ENCODE peak calls at places on chromosomes 2 and 18, in five cellular contexts. X, Z, B, K and E are unnamed samples.

GRCh38 chr18:51668101-51668500 is 470.6 kb upstream of the MEX3C start:
- DNase-seq in X (peak), K (peak), Z (peak), B (no peak), E (peak)

GRCh38 chr2:235320341-235320740 is 173.5 kb upstream of the AGAP1 start:
- DNase-seq in Z (no peak), K (no peak), B (no peak), X (no peak), E (no peak)

GRCh38 chr18:78740876-78741275 is 238.7 kb upstream of the SALL3 start:
- DNase-seq in X (no peak), K (no peak), B (no peak), Z (no peak), E (no peak)

GRCh38 chr2:225598426-225598825 is 198.9 kb downstream of the NYAP2 start:
- DNase-seq in K (no peak), B (no peak), X (no peak), Z (no peak), E (no peak)

GRCh38 chr2:169173876-169174275 is 104.5 kb downstream of the DHRS9 start:
- DNase-seq in B (no peak), X (no peak), Z (no peak), K (no peak), E (no peak)

GRCh38 chr2:213150315-213150951 is 979 bp downstream of the IKZF2 start:
- DNase-seq in B (no peak), X (no peak), K (no peak), Z (peak), E (no peak)

GRCh38 chr2:11004206-11004605 is 92.5 kb downstream of the KCNF1 start:
- DNase-seq in B (no peak), Z (peak), K (no peak), X (no peak), E (peak)

GRCh38 chr2:144015655-144016245 is 504.2 kb downstream of the ZEB2 start:
- DNase-seq in X (peak), K (no peak), Z (peak), B (no peak), E (no peak)

GRCh38 chr18:621181-621580 is 24.4 kb downstream of the CLUL1 start:
- DNase-seq in X (no peak), B (no peak), K (peak), Z (peak), E (no peak)

GRCh38 chr18:79912409-79912991 is 39.0 kb downstream of the SLC66A2 start:
- DNase-seq in Z (no peak), B (no peak), X (no peak), K (no peak), E (no peak)

GRCh38 chr2:118842687-118843491 is 4.6 kb downstream of the EN1 start:
- DNase-seq in Z (no peak), K (no peak), B (no peak), X (no peak), E (no peak)

GRCh38 chr2:190333928-190334327 is 9.5 kb upstream of the INPP1 start:
- DNase-seq in Z (no peak), K (no peak), X (no peak), B (no peak), E (no peak)

GRCh38 chr2:127623388-127624320 is 22.3 kb upstream of the GPR17 start:
- DNase-seq in B (no peak), Z (peak), X (no peak), K (no peak), E (no peak)

GRCh38 chr18:80046961-80047541 is 12.8 kb downstream of the RBFA start:
- DNase-seq in X (no peak), Z (no peak), K (no peak), B (no peak), E (no peak)

GRCh38 chr2:120635146-120635545 is 100.5 kb upstream of the GLI2 start:
- DNase-seq in B (no peak), K (no peak), Z (no peak), X (no peak), E (no peak)

GRCh38 chr2:18722101-18722500 is 132.7 kb upstream of the NT5C1B start:
- DNase-seq in K (no peak), B (no peak), Z (peak), X (no peak), E (no peak)

GRCh38 chr2:109148347-109148746 is 19.3 kb downstream of the SH3RF3 start:
- DNase-seq in B (no peak), X (no peak), K (no peak), Z (peak), E (no peak)

GRCh38 chr2:122206101-122206500 is 450.6 kb downstream of the TSN start:
- DNase-seq in B (no peak), X (no peak), K (no peak), Z (no peak), E (no peak)

GRCh38 chr18:63551769-63552168 is 9.6 kb downstream of the SERPINB12 start:
- DNase-seq in Z (no peak), X (no peak), B (no peak), K (no peak), E (no peak)

GRCh38 chr18:6855767-6856166 is 126.3 kb downstream of the ARHGAP28 start:
- DNase-seq in Z (no peak), K (no peak), X (no peak), B (no peak), E (no peak)

GRCh38 chr2:46122971-46123365 is 174.2 kb upstream of the EPAS1 start:
- DNase-seq in X (no peak), Z (no peak), B (no peak), K (no peak), E (no peak)

GRCh38 chr2:112693596-112693995 is 27.2 kb upstream of the NT5DC4 start:
- DNase-seq in K (no peak), Z (no peak), X (no peak), B (no peak), E (no peak)

GRCh38 chr2:54772531-54772930 is 49.1 kb downstream of the EML6 start:
- DNase-seq in Z (no peak), X (no peak), K (no peak), B (no peak), E (no peak)

GRCh38 chr2:20128506-20129319 is 77.3 kb upstream of the LAPTM4A start:
- DNase-seq in B (no peak), K (no peak), Z (no peak), X (no peak), E (no peak)

DNA sequence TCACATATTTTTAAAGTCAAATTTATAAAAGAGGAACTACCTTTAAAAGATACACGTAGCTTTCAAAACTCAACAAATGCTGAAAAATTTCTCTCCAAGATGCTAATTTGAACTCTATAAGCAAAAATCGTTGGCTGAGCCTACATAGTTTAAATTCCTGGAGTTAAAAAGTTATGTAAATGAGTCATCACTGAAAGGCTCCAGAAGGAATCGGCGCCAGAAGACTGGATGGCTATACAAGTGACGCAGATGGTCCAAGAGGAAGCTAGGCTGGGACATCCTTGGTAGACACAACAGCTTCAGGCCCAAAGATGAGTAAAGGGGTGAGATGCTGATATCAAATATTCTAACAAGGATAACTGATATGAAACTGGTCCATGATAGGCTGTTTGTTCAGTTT is 22.8 kb upstream of the DNAH6 start:
- DNase-seq in X (no peak), B (no peak), K (no peak), Z (peak), E (no peak)
- TF ChIP-seq MAFK in X (no peak), B (no peak), K (no peak), Z (peak), E (no peak)

GRCh38 chr2:217276433-217276832 is 416.6 kb upstream of the TNP1 start:
- DNase-seq in X (no peak), Z (no peak), K (no peak), B (no peak), E (no peak)

GRCh38 chr2:217277646-217278048 is 417.8 kb upstream of the TNP1 start:
- DNase-seq in B (no peak), Z (peak), K (no peak), X (peak), E (peak)

GRCh38 chr2:217282531-217282930 is 422.7 kb upstream of the TNP1 start:
- DNase-seq in X (no peak), K (no peak), B (no peak), Z (peak), E (no peak)

GRCh38 chr2:217279571-217279970 is 419.7 kb upstream of the TNP1 start:
- DNase-seq in B (no peak), X (no peak), Z (peak), K (no peak), E (no peak)

GRCh38 chr2:217279130-217279529 is 419.3 kb upstream of the TNP1 start:
- DNase-seq in K (no peak), X (no peak), Z (peak), B (no peak), E (no peak)
- TF ChIP-seq MAFK in K (no peak), X (no peak), Z (no peak), B (no peak), E (no peak)

GRCh38 chr2:30206461-30207430 is 24.6 kb upstream of the LBH start:
- DNase-seq in Z (no peak), B (no peak), K (no peak), X (no peak), E (no peak)
- TF ChIP-seq MAFK in Z (no peak), B (no peak), K (no peak), X (no peak), E (no peak)

GRCh38 chr2:202141319-202141947 is 68.4 kb downstream of the KIAA2012 start:
- DNase-seq in K (no peak), X (no peak), B (no peak), Z (no peak), E (no peak)

GRCh38 chr2:202140522-202141292 is 67.7 kb downstream of the KIAA2012 start:
- DNase-seq in X (no peak), B (no peak), Z (peak), K (no peak), E (no peak)

GRCh38 chr2:202133556-202134245 is 60.6 kb downstream of the KIAA2012 start:
- DNase-seq in Z (peak), B (no peak), K (no peak), X (no peak), E (no peak)

GRCh38 chr2:202135111-202135874 is 62.2 kb downstream of the KIAA2012 start:
- DNase-seq in X (no peak), K (no peak), Z (peak), B (no peak), E (no peak)

GRCh38 chr2:202136526-202136925 is 63.5 kb downstream of the KIAA2012 start:
- DNase-seq in B (no peak), X (no peak), K (no peak), Z (no peak), E (no peak)
- TF ChIP-seq MAFK in B (no peak), X (no peak), K (no peak), Z (no peak), E (no peak)

DNA sequence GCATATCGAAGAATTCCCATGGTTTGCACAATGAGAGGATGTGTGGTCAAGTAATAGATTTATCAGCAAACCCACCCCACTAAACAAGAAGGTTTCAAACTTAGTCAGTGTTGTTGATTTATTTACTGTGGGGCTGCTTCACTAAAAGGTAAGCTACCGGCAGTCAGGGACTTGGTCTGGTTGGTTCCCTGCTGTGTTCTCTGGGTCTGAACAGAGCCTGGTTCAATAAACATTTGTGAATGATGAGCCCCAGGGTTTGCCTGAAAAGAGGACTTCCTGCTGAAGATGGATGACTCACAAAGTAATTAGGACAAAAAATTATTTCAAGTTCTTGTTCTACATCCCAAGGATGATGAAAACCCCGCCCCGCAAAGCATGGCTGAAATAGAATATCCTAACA is 108.3 kb downstream of the SPP2 start:
- DNase-seq in Z (peak), B (no peak), X (no peak), K (no peak), E (no peak)
- TF ChIP-seq MAFK in Z (no peak), B (no peak), X (no peak), K (no peak), E (no peak)

DNA sequence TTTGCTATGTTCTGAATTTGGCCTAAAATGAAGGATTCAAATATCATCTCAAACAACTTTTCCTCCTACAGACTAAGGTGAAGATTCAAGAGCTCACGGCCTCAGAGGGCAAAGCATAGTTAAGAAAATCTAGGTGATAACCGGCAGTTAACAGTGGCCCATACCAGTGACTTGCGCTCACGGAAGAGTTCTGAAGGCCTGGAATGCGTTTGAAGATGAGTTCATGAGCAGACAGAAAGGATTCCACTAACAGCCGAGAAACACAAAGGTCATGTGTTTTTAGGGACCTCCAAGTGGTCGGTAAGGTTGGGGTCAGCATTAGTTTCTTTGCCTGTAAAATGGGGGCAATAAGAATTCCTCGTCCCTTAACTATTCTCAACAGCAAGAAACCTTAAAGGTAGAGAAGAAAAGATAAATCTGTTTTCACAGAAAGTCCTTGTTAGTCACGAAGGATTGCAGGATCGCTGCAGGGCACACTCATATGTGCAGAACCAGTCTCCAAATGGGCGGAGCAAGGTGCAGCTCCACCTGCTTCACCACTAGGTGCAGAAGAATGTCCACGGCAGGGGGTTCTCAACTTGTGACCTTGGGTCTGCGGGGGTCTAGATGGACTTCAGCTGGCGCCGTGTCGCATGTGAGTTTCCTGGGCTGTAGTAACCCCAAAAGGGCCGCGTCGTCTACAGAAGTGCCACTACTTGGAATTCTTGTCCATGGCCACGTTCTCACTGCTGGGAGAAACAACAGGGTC is 708 bp upstream of the RPIA start:
- DNase-seq in X (peak), B (no peak), Z (peak), K (peak), E (peak)
- TF ChIP-seq MAFK in X (no peak), B (no peak), Z (no peak), K (no peak), E (no peak)

GRCh38 chr18:13246121-13246520 is 27.6 kb downstream of the LDLRAD4 start:
- DNase-seq in X (no peak), K (no peak), Z (no peak), B (no peak), E (no peak)

GRCh38 chr18:13244135-13244534 is 25.6 kb downstream of the LDLRAD4 start:
- DNase-seq in Z (no peak), B (no peak), X (no peak), K (no peak), E (no peak)

GRCh38 chr18:13247506-13247905 is 28.9 kb downstream of the LDLRAD4 start:
- DNase-seq in X (no peak), B (no peak), Z (no peak), K (no peak), E (no peak)

GRCh38 chr18:13246591-13246990 is 28.0 kb downstream of the LDLRAD4 start:
- DNase-seq in B (no peak), X (no peak), K (no peak), Z (no peak), E (no peak)

DNA sequence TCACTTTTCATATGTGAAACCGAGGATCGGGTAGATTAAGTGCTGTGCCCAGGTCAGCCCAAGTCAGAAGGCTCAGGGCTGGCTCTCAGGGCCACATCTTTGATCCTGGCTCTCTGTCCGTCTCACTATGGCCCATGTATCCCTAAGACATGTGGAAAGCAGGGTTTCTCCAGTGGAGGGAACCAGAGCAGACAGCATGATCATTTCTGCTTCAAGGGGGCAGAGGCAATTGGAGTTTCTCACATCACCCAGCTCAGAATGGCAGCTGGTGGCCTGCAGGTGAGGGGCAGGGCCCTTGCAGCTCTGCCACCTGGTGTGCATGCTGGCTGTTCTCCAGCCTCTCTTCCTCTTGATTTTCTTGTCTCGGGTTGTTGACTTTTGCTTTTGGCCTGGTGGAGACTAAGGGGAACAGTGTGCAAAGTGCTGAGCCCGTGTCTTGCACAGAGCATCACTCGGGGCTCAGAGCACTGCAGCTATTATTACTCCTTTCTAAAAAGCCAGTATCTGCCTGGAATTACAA is 27.0 kb downstream of the LDLRAD4 start:
- DNase-seq in B (no peak), K (no peak), X (no peak), Z (no peak), E (no peak)
- TF ChIP-seq MAFK in B (no peak), K (no peak), X (no peak), Z (no peak), E (no peak)

DNA sequence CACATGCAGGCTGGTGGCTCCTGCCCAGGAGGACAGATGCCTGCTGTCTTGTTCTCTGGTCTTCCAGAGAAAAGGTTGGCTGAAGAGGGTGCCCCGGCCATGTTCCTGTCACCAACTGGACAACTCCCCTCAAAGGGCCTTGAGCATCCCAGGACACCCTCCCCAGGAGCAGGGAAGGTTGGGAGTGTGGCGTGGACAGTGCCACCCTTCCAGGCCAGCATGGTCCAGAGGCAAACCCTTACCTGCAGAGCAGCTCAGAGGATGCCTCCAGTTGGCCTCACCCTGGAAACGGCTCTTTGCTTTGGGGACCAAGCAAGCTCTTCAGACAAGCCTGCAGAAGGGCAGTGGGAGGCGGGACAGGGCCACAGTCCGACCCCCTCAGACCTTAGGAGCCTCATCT is 4.9 kb upstream of the GPC1 start:
- DNase-seq in K (no peak), X (no peak), B (no peak), Z (no peak), E (no peak)
- TF ChIP-seq MAFK in K (no peak), X (no peak), B (no peak), Z (no peak), E (no peak)

GRCh38 chr2:101206080-101206479 is 46.6 kb upstream of the CNOT11 start:
- DNase-seq in X (no peak), Z (no peak), K (no peak), B (no peak), E (no peak)

GRCh38 chr2:101200714-101201113 is 49.5 kb upstream of the TBC1D8 start:
- DNase-seq in X (no peak), Z (peak), B (no peak), K (no peak), E (no peak)

GRCh38 chr2:101205521-101205998 is 47.1 kb upstream of the CNOT11 start:
- DNase-seq in X (peak), Z (peak), K (peak), B (peak), E (peak)

GRCh38 chr2:101208830-101209229 is 43.9 kb upstream of the CNOT11 start:
- DNase-seq in Z (no peak), X (no peak), K (no peak), B (no peak), E (no peak)

DNA sequence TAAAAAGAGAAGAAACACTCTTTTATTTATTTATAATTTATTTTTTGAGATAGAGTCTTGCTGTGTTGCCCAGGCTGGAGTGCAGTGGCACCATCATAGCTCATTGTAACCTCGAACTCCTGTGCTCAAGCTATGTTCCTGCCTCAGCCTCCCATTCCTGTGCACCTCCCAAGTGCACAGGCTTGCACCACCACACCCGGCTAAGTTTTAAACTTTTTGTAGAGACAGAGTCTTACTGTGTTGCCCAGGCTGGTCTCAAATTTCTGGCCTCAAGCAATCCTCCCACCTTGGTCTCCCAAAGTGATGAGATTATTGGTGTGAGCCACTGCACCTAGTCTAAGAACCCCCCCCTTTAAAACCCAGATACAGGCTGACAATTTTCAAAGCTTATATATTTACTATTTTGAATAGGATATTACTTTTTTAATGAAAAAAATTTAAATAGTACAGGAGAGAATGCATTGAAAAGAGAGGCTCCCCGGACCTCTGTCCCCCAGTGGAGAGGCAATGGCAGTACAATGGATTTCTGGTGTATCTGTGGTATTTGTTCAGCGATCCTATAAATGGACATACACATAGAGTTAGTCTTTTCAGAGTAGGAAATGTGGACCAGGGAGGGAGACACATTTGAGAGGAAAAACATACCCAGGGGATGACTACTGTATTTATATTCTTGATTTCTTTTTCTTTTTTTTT is 48.1 kb upstream of the CNOT11 start:
- DNase-seq in X (peak), K (no peak), B (no peak), Z (no peak), E (peak)
- TF ChIP-seq MAFK in X (no peak), K (no peak), B (no peak), Z (no peak), E (no peak)